ENCODE peak calls at places on chromosomes 1 and 21, in six cellular contexts. One of them, this sample, is unnamed.

GRCh38 chr1:243294723-243295121 is 38.9 kb downstream of the SDCCAG8 start:
- DNase-seq in WTC11: no peak
- DNase-seq in heart left ventricle: no peak
- DNase-seq in GM10248: no peak
- DNase-seq in WERI-Rb-1: no peak
- DNase-seq in PC-3: peak; percentile 55
- DNase-seq in this sample: no peak

GRCh38 chr1:164369698-164370365 is 189.2 kb upstream of the PBX1 start:
- DNase-seq in WTC11: no peak
- DNase-seq in heart left ventricle: peak; percentile 28
- DNase-seq in GM10248: no peak
- DNase-seq in WERI-Rb-1: no peak
- DNase-seq in PC-3: no peak
- DNase-seq in this sample: no peak

GRCh38 chr1:91148641-91149069 is 126.8 kb upstream of the ZNF644 start:
- DNase-seq in WTC11: no peak
- DNase-seq in heart left ventricle: no peak
- DNase-seq in GM10248: no peak
- DNase-seq in WERI-Rb-1: no peak
- DNase-seq in PC-3: no peak
- DNase-seq in this sample: no peak

GRCh38 chr1:60277269-60277668 is 203.7 kb upstream of the C1orf87 start:
- DNase-seq in WTC11: no peak
- DNase-seq in heart left ventricle: no peak
- DNase-seq in GM10248: no peak
- DNase-seq in WERI-Rb-1: no peak
- DNase-seq in PC-3: no peak
- DNase-seq in this sample: no peak

GRCh38 chr1:17158961-17159360 is 39.7 kb upstream of the PADI2 start:
- DNase-seq in WTC11: no peak
- DNase-seq in heart left ventricle: no peak
- DNase-seq in GM10248: no peak
- DNase-seq in WERI-Rb-1: no peak
- DNase-seq in PC-3: no peak
- DNase-seq in this sample: no peak

GRCh38 chr1:223844521-223844961 is 1.2 kb downstream of the TP53BP2 start:
- DNase-seq in WTC11: no peak
- DNase-seq in heart left ventricle: no peak
- DNase-seq in GM10248: no peak
- DNase-seq in WERI-Rb-1: no peak
- DNase-seq in PC-3: peak; percentile 36
- DNase-seq in this sample: no peak

GRCh38 chr1:115189814-115190541 is 100.7 kb upstream of the TSPAN2 start:
- DNase-seq in WTC11: no peak
- DNase-seq in heart left ventricle: no peak
- DNase-seq in GM10248: no peak
- DNase-seq in WERI-Rb-1: no peak
- DNase-seq in PC-3: peak; percentile 94
- DNase-seq in this sample: no peak

GRCh38 chr1:77543822-77544448 is 138.5 kb downstream of the ZZZ3 start:
- DNase-seq in WTC11: no peak
- DNase-seq in heart left ventricle: no peak
- DNase-seq in GM10248: no peak
- DNase-seq in WERI-Rb-1: no peak
- DNase-seq in PC-3: peak; percentile 78
- DNase-seq in this sample: no peak

GRCh38 chr1:97796716-97797115 is 124.1 kb downstream of the DPYD start:
- DNase-seq in WTC11: no peak
- DNase-seq in heart left ventricle: no peak
- DNase-seq in GM10248: no peak
- DNase-seq in WERI-Rb-1: no peak
- DNase-seq in PC-3: no peak
- DNase-seq in this sample: no peak

GRCh38 chr1:97136971-97137370 is 415.4 kb downstream of the PTBP2 start:
- DNase-seq in WTC11: no peak
- DNase-seq in heart left ventricle: no peak
- DNase-seq in GM10248: no peak
- DNase-seq in WERI-Rb-1: no peak
- DNase-seq in PC-3: no peak
- DNase-seq in this sample: no peak

GRCh38 chr1:163399976-163400375 is 78.2 kb downstream of the NUF2 start:
- DNase-seq in WTC11: peak; percentile 58
- DNase-seq in heart left ventricle: no peak
- DNase-seq in GM10248: no peak
- DNase-seq in WERI-Rb-1: no peak
- DNase-seq in PC-3: no peak
- DNase-seq in this sample: no peak

GRCh38 chr1:26289158-26290059 is 9.5 kb downstream of the SH3BGRL3 start:
- DNase-seq in WTC11: no peak
- DNase-seq in heart left ventricle: peak; percentile 46
- DNase-seq in GM10248: peak; percentile 84
- DNase-seq in WERI-Rb-1: peak; percentile 55
- DNase-seq in PC-3: no peak
- DNase-seq in this sample: no peak

GRCh38 chr1:214939180-214939579 is 143.4 kb upstream of the KCNK2 start:
- DNase-seq in WTC11: no peak
- DNase-seq in heart left ventricle: no peak
- DNase-seq in GM10248: no peak
- DNase-seq in WERI-Rb-1: no peak
- DNase-seq in PC-3: no peak
- DNase-seq in this sample: no peak

GRCh38 chr1:32963746-32964460 is 706 bp downstream of the RNF19B start:
- DNase-seq in WTC11: peak; percentile 75
- DNase-seq in heart left ventricle: peak; percentile 68
- DNase-seq in GM10248: peak; percentile 60
- DNase-seq in WERI-Rb-1: peak; percentile 67
- DNase-seq in PC-3: peak; percentile 72
- DNase-seq in this sample: peak; percentile 73

GRCh38 chr1:181219938-181220337 is 131.4 kb downstream of the IER5 start:
- DNase-seq in WTC11: no peak
- DNase-seq in heart left ventricle: no peak
- DNase-seq in GM10248: no peak
- DNase-seq in WERI-Rb-1: no peak
- DNase-seq in PC-3: no peak
- DNase-seq in this sample: no peak

GRCh38 chr1:113195115-113195845 is 122.3 kb downstream of the LRIG2 start:
- DNase-seq in WTC11: no peak
- DNase-seq in heart left ventricle: no peak
- DNase-seq in GM10248: no peak
- DNase-seq in WERI-Rb-1: no peak
- DNase-seq in PC-3: no peak
- DNase-seq in this sample: no peak

GRCh38 chr1:184986250-184986649 is 11.9 kb upstream of the NIBAN1 start:
- DNase-seq in WTC11: no peak
- DNase-seq in heart left ventricle: no peak
- DNase-seq in GM10248: no peak
- DNase-seq in WERI-Rb-1: no peak
- DNase-seq in PC-3: peak; percentile 57
- DNase-seq in this sample: no peak
- TF ChIP-seq CTCF in WTC11: no peak
- TF ChIP-seq CTCF in heart left ventricle: no peak
- TF ChIP-seq CTCF in GM10248: peak; percentile 31
- TF ChIP-seq CTCF in WERI-Rb-1: peak; percentile 23
- TF ChIP-seq CTCF in PC-3: peak; percentile 53
- TF ChIP-seq CTCF in this sample: no peak

DNA sequence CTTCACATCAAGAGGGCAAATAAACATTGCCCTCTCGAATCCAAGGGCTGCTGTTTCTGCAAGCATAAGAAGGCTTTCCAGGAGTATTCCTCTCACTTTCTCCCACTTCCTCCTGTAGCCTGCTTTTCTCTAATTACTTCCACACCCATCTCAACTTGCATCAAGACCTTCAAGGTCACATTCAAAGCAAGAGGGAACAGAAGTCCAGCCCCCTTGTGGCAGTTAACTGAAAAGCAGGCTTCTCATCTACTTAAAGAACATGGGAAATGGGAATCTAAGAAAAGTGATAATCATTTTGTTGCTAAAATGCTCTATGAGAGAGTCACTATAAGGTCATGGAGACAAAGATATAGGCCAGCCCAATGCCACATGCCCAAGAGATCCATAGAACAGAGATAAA is 874.4 kb downstream of the KCNT2 start:
- DNase-seq in WTC11: peak; percentile 28
- DNase-seq in heart left ventricle: no peak
- DNase-seq in GM10248: no peak
- DNase-seq in WERI-Rb-1: peak; percentile 56
- DNase-seq in PC-3: peak; percentile 26
- DNase-seq in this sample: no peak
- TF ChIP-seq CTCF in WTC11: peak; percentile 54
- TF ChIP-seq CTCF in heart left ventricle: no peak
- TF ChIP-seq CTCF in GM10248: peak; percentile 28
- TF ChIP-seq CTCF in WERI-Rb-1: peak; percentile 75
- TF ChIP-seq CTCF in PC-3: peak; percentile 64
- TF ChIP-seq CTCF in this sample: peak; percentile 75

GRCh38 chr1:226403522-226404034 is 4.3 kb downstream of the PARP1 start:
- DNase-seq in WTC11: peak; percentile 32
- DNase-seq in heart left ventricle: no peak
- DNase-seq in GM10248: peak; percentile 31
- DNase-seq in WERI-Rb-1: peak; percentile 38
- DNase-seq in PC-3: peak; percentile 38
- DNase-seq in this sample: peak; percentile 36
- TF ChIP-seq CTCF in WTC11: peak; percentile 11
- TF ChIP-seq CTCF in heart left ventricle: peak; percentile 22
- TF ChIP-seq CTCF in GM10248: peak; percentile 14
- TF ChIP-seq CTCF in WERI-Rb-1: peak; percentile 39
- TF ChIP-seq CTCF in PC-3: peak; percentile 51
- TF ChIP-seq CTCF in this sample: peak; percentile 76

DNA sequence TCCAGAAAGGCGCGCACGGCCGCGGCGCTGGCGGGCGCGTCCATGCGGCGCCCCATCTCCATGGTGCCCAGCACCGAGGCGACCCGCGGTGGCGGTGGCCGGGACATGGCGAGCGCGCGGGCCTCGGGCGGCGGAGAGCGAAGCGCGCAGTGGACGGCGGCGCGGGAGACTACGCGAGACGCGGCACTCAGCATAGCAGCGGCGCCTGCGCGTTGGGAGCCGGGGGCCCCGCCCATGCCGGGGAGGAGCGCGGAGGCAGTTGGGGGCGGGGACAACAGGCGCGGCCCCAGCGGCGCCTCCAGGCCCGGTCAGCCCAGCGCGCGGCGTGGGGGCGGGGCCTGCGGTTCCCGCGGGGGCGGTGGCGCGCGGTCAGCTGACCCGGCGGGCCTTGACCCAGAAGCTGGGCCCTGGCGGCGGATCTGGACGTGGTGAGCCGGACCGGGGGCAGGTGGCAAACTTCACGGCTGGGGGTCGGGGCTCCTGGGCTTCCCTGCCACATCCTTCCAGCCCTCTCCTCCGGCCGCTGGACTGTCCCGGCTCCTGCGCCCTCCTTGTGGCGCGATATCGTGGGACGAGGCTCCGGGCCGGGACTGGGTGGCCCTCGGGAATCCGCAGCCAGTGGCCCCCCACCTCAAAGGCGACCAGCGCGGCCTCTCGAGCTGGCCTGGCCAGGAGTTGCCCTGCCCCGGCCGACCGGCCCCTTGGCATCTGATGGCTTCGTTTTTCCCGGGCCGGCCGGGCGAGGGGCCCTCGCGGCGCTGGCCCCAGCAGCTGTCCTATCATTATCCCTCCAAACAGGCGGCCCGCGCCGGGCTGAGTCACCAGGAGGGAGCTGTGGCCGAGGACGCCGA is at the start of the genes AKR7A2 and SLC66A1:
- DNase-seq in WTC11: peak; percentile 92
- DNase-seq in heart left ventricle: peak; percentile 92
- DNase-seq in GM10248: peak; percentile 100
- DNase-seq in WERI-Rb-1: peak; percentile 85
- DNase-seq in PC-3: peak; percentile 94
- DNase-seq in this sample: peak; percentile 95
- TF ChIP-seq CTCF in WTC11: no peak
- TF ChIP-seq CTCF in heart left ventricle: no peak
- TF ChIP-seq CTCF in GM10248: no peak
- TF ChIP-seq CTCF in WERI-Rb-1: no peak
- TF ChIP-seq CTCF in PC-3: no peak
- TF ChIP-seq CTCF in this sample: no peak

GRCh38 chr1:53483656-53484055 is 24.5 kb downstream of the DMRTB1 start:
- DNase-seq in WTC11: no peak
- DNase-seq in heart left ventricle: no peak
- DNase-seq in GM10248: no peak
- DNase-seq in WERI-Rb-1: no peak
- DNase-seq in PC-3: no peak
- DNase-seq in this sample: no peak
- TF ChIP-seq CTCF in WTC11: no peak
- TF ChIP-seq CTCF in heart left ventricle: no peak
- TF ChIP-seq CTCF in GM10248: no peak
- TF ChIP-seq CTCF in WERI-Rb-1: no peak
- TF ChIP-seq CTCF in PC-3: no peak
- TF ChIP-seq CTCF in this sample: no peak

DNA sequence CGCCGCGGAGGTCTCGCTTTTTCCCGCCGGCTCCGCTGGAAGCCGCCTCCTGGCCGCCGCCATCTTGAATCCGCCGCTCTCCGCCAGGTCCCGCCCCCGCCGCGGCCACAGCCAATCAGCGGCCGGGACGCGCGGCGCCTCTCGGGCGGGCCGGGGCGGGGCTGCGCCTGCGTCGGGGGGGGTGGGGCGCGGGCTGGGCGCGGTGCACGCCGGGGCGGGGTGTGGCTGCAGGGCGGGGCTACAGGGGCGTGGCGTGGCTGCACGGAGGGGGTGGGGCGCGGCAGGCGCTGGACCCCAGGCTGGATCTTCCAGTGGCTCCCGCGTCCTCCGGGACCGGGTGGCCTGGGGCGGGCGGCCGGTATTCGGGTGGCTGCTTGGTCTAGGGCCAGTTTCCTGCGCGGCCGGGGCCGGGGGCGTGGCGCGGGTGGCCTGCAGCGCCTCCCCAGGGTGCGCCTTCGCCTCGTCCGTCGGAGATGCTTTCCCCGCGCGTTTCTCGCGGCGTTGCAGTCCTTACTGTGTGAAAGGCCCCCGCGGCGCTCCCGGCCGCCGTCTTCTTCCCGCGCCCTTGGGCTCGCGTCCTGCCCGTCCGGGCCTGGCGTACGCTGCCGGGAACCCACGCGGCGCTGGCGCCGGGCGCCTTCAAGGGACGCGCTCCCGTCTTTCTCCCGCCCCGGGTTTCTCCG is 575 bp downstream of the PCNT start:
- DNase-seq in WTC11: peak; percentile 85
- DNase-seq in heart left ventricle: peak; percentile 88
- DNase-seq in GM10248: peak; percentile 95
- DNase-seq in WERI-Rb-1: peak; percentile 94
- DNase-seq in PC-3: peak; percentile 89
- DNase-seq in this sample: peak; percentile 95
- TF ChIP-seq CTCF in WTC11: no peak
- TF ChIP-seq CTCF in heart left ventricle: peak; percentile 15
- TF ChIP-seq CTCF in GM10248: peak; percentile 10
- TF ChIP-seq CTCF in WERI-Rb-1: peak; percentile 14
- TF ChIP-seq CTCF in PC-3: no peak
- TF ChIP-seq CTCF in this sample: no peak

GRCh38 chr1:107479865-107480264 is 339.0 kb downstream of the NTNG1 start:
- DNase-seq in WTC11: no peak
- DNase-seq in heart left ventricle: no peak
- DNase-seq in GM10248: no peak
- DNase-seq in WERI-Rb-1: no peak
- DNase-seq in PC-3: no peak
- DNase-seq in this sample: no peak

GRCh38 chr1:107483949-107484348 is 343.1 kb downstream of the NTNG1 start:
- DNase-seq in WTC11: no peak
- DNase-seq in heart left ventricle: no peak
- DNase-seq in GM10248: no peak
- DNase-seq in WERI-Rb-1: no peak
- DNase-seq in PC-3: no peak
- DNase-seq in this sample: no peak

GRCh38 chr1:107474877-107475612 is 334.2 kb downstream of the NTNG1 start:
- DNase-seq in WTC11: no peak
- DNase-seq in heart left ventricle: no peak
- DNase-seq in GM10248: no peak
- DNase-seq in WERI-Rb-1: no peak
- DNase-seq in PC-3: peak; percentile 21
- DNase-seq in this sample: no peak

GRCh38 chr1:107477233-107477632 is 336.4 kb downstream of the NTNG1 start:
- DNase-seq in WTC11: peak; percentile 72
- DNase-seq in heart left ventricle: no peak
- DNase-seq in GM10248: no peak
- DNase-seq in WERI-Rb-1: peak; percentile 20
- DNase-seq in PC-3: no peak
- DNase-seq in this sample: no peak

GRCh38 chr1:107480548-107480947 is 339.7 kb downstream of the NTNG1 start:
- DNase-seq in WTC11: no peak
- DNase-seq in heart left ventricle: no peak
- DNase-seq in GM10248: peak; percentile 38
- DNase-seq in WERI-Rb-1: no peak
- DNase-seq in PC-3: no peak
- DNase-seq in this sample: no peak
- TF ChIP-seq CTCF in WTC11: no peak
- TF ChIP-seq CTCF in heart left ventricle: no peak
- TF ChIP-seq CTCF in GM10248: peak; percentile 33
- TF ChIP-seq CTCF in WERI-Rb-1: no peak
- TF ChIP-seq CTCF in PC-3: no peak
- TF ChIP-seq CTCF in this sample: no peak